ENCODE peak calls at places on chromosomes 12 and 14, in six cellular contexts. Q is A549, R is HepG2, X is IMR-90, S is GM12878, F is K562. V is an unnamed sample.

GRCh38 chr14:25006961-25007795 is 42.8 kb downstream of the STXBP6 start:
- DNase-seq in X (peak), R (peak), Q (peak), S (no peak), F (peak), V (no peak)

GRCh38 chr14:52129733-52130132 is 60.9 kb upstream of the NID2 start:
- DNase-seq in F (no peak), S (no peak), R (no peak), Q (no peak), X (no peak), V (no peak)

GRCh38 chr14:63717704-63718103 is 10.2 kb downstream of the SGPP1 start:
- DNase-seq in Q (no peak), F (peak), S (no peak), R (no peak), X (peak), V (peak)

GRCh38 chr12:111444314-111444705 is 38.6 kb downstream of the SH2B3 start:
- DNase-seq in Q (no peak), R (no peak), S (peak), X (no peak), F (no peak), V (no peak)

GRCh38 chr14:102508410-102508773 is 1.2 kb downstream of the ANKRD9 start:
- DNase-seq in F (peak), Q (peak), R (peak), X (no peak), S (no peak), V (no peak)

GRCh38 chr12:109652233-109652772 is 61.3 kb upstream of the FAM222A start:
- DNase-seq in F (no peak), Q (no peak), S (no peak), R (no peak), X (no peak), V (no peak)

GRCh38 chr12:90829044-90829443 is 125.9 kb downstream of the CCER1 start:
- DNase-seq in F (no peak), Q (no peak), S (no peak), R (no peak), X (no peak), V (no peak)

GRCh38 chr12:111720457-111720856 is 34.6 kb downstream of the ACAD10 start:
- DNase-seq in R (no peak), S (no peak), Q (no peak), F (no peak), X (peak), V (no peak)

GRCh38 chr14:35534130-35534883 is at the start of gene INSM2:
- DNase-seq in S (no peak), Q (no peak), X (peak), R (no peak), F (no peak), V (no peak)

GRCh38 chr12:88298761-88299242 is 156.7 kb downstream of the TMTC3 start:
- DNase-seq in Q (peak), X (peak), R (no peak), S (peak), F (peak), V (no peak)

GRCh38 chr14:52267501-52268190 is at the start of gene PTGDR:
- DNase-seq in S (no peak), Q (no peak), X (no peak), F (no peak), R (no peak), V (peak)

GRCh38 chr14:105465209-105466031 is 9.2 kb upstream of the CRIP2 start:
- DNase-seq in R (no peak), X (no peak), S (no peak), Q (no peak), F (no peak), V (no peak)
- TF ChIP-seq SMC3 in R (no peak), X (no peak), S (no peak), Q (no peak), F (no peak), V (no peak)

DNA sequence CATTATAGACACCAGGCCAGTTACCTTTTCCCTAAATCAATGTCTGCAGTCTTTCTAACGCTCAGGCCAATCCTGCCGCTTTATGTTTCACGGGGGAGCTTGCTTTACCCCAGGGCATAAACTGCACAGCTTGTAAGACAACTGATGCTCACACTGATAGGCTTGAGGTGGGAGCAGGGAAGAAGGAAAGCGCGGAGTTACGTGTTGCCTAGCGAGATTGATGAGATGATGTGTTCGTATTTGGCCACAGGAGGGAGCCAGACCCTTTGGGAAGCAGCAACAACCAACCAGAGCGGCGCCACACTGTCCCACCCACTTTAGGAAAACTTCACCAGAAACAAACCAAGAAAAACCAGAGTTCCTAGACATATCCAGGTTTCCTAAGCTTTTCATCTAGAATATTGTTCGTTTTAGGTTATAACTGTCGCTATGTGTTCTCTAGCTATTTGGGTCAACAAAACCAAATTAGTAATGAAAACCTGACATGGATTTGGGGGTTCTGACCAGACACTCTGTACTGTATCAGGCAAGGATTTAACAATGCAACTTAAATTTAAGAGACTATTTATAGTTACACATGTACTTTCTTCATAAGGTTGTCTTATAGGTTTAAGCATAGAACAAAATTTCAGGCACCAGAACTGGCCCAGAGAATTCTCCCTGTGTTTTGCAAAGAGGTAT is 2.4 kb downstream of the IL26 start:
- DNase-seq in Q (peak), R (peak), X (peak), F (peak), S (peak), V (peak)
- TF ChIP-seq SMC3 in Q (peak), R (peak), X (peak), F (peak), S (peak), V (peak)

DNA sequence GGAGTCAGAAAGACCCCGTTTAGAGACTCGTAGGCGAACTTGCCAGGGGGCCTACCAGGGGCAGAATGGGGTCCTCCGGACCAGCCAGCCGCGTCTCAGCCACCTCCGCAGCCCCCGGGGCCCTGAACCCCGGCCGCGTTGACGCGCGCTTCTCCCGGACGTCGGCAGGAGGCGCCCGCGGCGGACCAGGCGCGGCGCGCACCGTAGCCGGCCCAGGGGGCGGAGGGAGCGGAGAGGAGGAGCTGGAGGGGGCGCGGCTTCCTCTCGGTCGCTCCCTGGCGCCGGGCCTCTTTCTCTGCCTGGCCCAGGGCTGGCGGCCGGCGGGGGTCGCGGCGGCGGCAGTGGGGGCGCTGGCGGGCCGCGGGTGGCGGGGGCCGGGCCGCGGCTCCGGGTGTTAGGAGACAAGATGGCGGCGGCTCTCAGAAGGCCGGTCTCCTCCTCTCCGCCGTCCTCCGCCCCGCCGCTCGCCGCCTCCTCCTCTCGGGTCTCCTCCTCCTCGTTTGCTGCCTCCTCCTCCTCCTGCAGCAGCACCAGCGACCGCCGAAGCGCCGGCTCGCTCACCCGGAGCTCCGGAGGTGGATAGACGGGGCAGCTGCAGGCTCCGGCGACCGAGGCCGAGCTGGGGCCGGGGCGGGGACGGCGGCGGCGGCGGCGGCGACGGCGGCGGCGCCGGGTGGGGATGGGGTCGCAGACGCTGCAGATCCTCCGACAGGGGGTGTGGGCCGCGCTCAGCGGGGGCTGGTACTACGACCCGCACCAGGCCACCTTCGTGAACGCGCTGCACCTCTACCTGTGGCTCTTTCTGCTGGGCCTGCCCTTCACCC is at the start of gene PCNX1:
- DNase-seq in F (peak), Q (peak), S (no peak), R (peak), X (peak), V (peak)
- TF ChIP-seq SMC3 in F (peak), Q (peak), S (peak), R (peak), X (peak), V (peak)

GRCh38 chr14:77822741-77823140 is 22.8 kb downstream of the ADCK1 start:
- DNase-seq in F (peak), Q (no peak), R (no peak), S (no peak), X (no peak), V (no peak)
- TF ChIP-seq SMC3 in F (no peak), Q (no peak), R (no peak), S (no peak), X (no peak), V (no peak)

DNA sequence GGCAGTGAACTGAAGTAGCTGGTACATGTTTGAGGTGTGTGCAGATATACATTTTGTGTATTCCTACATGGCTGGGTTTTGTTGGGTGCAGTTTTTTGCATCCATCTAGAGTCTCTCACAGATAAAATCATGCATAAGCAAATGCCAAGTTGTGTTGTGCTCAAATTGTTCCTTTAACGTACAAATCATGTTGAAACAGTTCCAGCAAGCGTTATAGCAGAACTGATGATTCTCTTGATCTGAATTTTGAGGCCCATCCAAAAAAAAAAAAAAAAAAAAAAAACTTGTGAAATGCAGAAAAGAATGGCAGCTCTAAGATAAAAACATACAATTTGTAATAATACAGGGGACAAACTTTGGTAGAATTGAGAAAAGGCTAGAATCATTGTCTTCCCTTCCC is 121.9 kb downstream of the PLEKHA5 start:
- DNase-seq in Q (no peak), S (no peak), R (no peak), F (no peak), X (no peak), V (no peak)
- TF ChIP-seq SMC3 in Q (no peak), S (no peak), R (no peak), F (no peak), X (no peak), V (no peak)

V was measured in SK-N-SH.